ENCODE peak calls at places on chromosomes 6 and 20, in seven cellular contexts. P is mammary epithelial cell, E is GM23338, B is HCT116, N is HepG2, I is astrocyte, Z is GM23248. A is an unnamed sample.

GRCh38 chr6:16333580-16333979 is 95.2 kb downstream of the GMPR start:
- DNase-seq in N (no peak), Z (peak; percentile 79), E (no peak), P (peak; percentile 86), B (no peak), I (peak; percentile 85), A (peak; percentile 88)

GRCh38 chr6:24522821-24523175 is 28.0 kb downstream of the ALDH5A1 start:
- DNase-seq in E (no peak), B (no peak), Z (no peak), N (no peak), I (no peak), P (no peak), A (no peak)

GRCh38 chr6:161644521-161644920 is 370.7 kb upstream of the AGPAT4 start:
- DNase-seq in E (no peak), Z (peak; percentile 48), P (no peak), N (no peak), I (peak; percentile 18), B (no peak), A (peak; percentile 49)

GRCh38 chr6:15534970-15535369 is 127.9 kb downstream of the DTNBP1 start:
- DNase-seq in B (no peak), E (no peak), Z (no peak), P (no peak), N (no peak), I (no peak), A (no peak)

GRCh38 chr6:118187568-118188164 is 280.6 kb downstream of the SLC35F1 start:
- DNase-seq in B (no peak), Z (peak; percentile 82), I (peak; percentile 86), P (no peak), N (no peak), E (no peak), A (peak; percentile 93)

GRCh38 chr6:71468841-71469750 is 180.5 kb downstream of the OGFRL1 start:
- DNase-seq in P (peak; percentile 78), I (peak; percentile 98), E (no peak), N (no peak), B (no peak), Z (peak; percentile 92), A (peak; percentile 98)

GRCh38 chr20:56629464-56630085 is 469 bp downstream of the TFAP2C start:
- DNase-seq in B (no peak), I (no peak), N (no peak), Z (peak; percentile 64), P (no peak), E (peak; percentile 22), A (no peak)

GRCh38 chr6:138814179-138814834 is 18.4 kb downstream of the ECT2L start:
- DNase-seq in B (no peak), P (peak; percentile 24), E (no peak), I (no peak), N (peak; percentile 93), Z (no peak), A (no peak)

GRCh38 chr6:89161326-89162046 is 15.6 kb downstream of the PM20D2 start:
- DNase-seq in B (no peak), I (peak; percentile 54), N (no peak), E (peak; percentile 65), P (no peak), Z (peak; percentile 3), A (peak; percentile 87)

GRCh38 chr20:21703740-21704407 is 1.6 kb upstream of the PAX1 start:
- DNase-seq in B (no peak), E (peak; percentile 32), N (no peak), I (no peak), P (no peak), Z (no peak), A (no peak)

GRCh38 chr20:35561671-35562070 is 19.8 kb downstream of the ERGIC3 start:
- DNase-seq in I (no peak), N (no peak), E (peak; percentile 64), B (no peak), P (no peak), Z (no peak), A (no peak)

GRCh38 chr6:149082320-149082719 is 235.2 kb upstream of the TAB2 start:
- DNase-seq in E (peak; percentile 86), B (peak; percentile 57), I (peak; percentile 56), N (peak; percentile 62), Z (peak; percentile 81), P (peak; percentile 52), A (peak; percentile 71)

GRCh38 chr6:68235192-68235812 is 399.8 kb upstream of the ADGRB3 start:
- DNase-seq in B (no peak), N (no peak), Z (no peak), I (peak; percentile 51), E (no peak), P (no peak), A (peak; percentile 58)

GRCh38 chr6:3644613-3645012 is 106.9 kb downstream of the PXDC1 start:
- DNase-seq in P (no peak), Z (peak; percentile 8), E (no peak), I (no peak), N (no peak), B (no peak), A (no peak)

GRCh38 chr20:53581444-53582311 is 12.0 kb downstream of the ZNF217 start:
- DNase-seq in I (no peak), B (no peak), E (no peak), P (no peak), N (no peak), Z (no peak), A (no peak)

GRCh38 chr20:8339313-8339712 is 207.2 kb downstream of the PLCB1 start:
- DNase-seq in Z (no peak), I (no peak), E (no peak), P (no peak), B (no peak), N (no peak), A (no peak)

GRCh38 chr6:73969982-73970960 is 274.3 kb downstream of the CD109 start:
- DNase-seq in Z (peak; percentile 78), N (peak; percentile 52), P (peak; percentile 54), I (peak; percentile 45), B (peak; percentile 74), E (peak; percentile 80), A (peak; percentile 71)

GRCh38 chr20:13910492-13910891 is 79.9 kb downstream of the SEL1L2 start:
- DNase-seq in N (no peak), I (no peak), Z (no peak), E (no peak), B (no peak), P (no peak), A (peak; percentile 0)

GRCh38 chr6:43578748-43579147 is 2.8 kb downstream of the POLH start:
- DNase-seq in P (no peak), I (peak; percentile 17), N (no peak), E (no peak), Z (peak; percentile 63), B (no peak), A (peak; percentile 19)
- H3K79me2 ChIP-seq in P (peaks cover 79% of the 10 kb centered on the region), I (peaks cover 76% of the 10 kb centered on the region), N (peaks cover 56% of the 10 kb centered on the region), E (peaks cover 63% of the 10 kb centered on the region), Z (peaks cover 80% of the 10 kb centered on the region), B (peaks cover 66% of the 10 kb centered on the region), A (peaks cover 62% of the 10 kb centered on the region)

DNA sequence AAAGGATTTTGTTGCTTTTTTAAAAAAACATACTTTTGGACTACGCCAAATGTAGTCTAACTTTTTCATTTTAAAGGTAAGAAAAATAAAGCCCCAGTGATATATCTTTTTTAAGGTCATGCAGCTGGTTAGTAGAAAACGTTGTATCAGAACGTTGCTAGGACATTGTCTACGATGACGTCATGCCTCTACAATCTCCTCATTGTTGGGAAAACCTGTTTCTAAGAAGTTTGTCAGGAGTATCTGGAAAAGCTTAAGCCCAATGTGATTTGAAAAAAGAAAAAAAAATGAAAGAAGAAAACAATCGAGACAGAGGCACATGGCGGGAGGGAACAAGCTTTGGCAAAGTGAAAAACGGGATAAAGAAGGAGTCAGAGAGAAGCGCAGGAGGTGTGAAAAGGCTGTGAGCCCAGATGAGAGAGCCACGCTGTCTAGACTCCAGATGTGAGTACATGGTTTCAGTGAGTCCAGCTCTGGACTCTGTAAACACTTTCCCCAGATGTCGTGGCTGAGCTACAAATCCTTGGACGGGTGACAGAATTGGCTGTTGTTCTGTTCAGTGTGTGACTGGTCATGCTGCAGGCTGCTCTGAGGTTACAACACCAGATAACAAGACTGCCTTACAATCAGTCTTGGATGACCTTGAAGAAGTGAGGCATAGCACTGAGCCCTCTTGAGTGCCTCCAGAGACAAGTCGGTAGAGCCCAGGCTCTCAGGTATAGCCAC is 656.7 kb upstream of the ID4 start:
- DNase-seq in B (no peak), E (no peak), I (no peak), P (no peak), Z (peak; percentile 90), N (no peak), A (peak; percentile 38)
- TF ChIP-seq EZH2 in B (no peak), E (no peak), I (no peak), P (no peak), Z (no peak), N (no peak), A (no peak)

DNA sequence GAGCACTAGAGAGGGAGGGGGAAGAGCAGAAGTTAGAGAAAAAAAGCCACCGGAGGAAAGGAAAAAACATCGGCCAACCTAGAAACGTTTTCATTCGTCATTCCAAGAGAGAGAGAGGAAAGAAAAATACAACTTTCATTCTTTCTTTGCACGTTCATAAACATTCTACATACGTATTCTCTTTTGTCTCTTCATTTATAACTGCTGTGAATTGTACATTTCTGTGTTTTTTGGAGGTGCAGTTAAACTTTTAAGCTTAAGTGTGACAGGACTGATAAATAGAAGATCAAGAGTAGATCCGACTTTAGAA is 2.0 kb downstream of the ID4 start:
- DNase-seq in B (no peak), I (peak; percentile 20), E (no peak), N (no peak), Z (no peak), P (no peak), A (peak; percentile 3)
- H3K4me3 ChIP-seq in B (peak overlapping the region; percentile 77), I (peak overlapping the region; percentile 86), E (peak overlapping the region; percentile 59), N (peak overlapping the region; percentile 88), Z (peak overlapping the region; percentile 92), P (peak overlapping the region; percentile 39), A (peak overlapping the region; percentile 36)

DNA sequence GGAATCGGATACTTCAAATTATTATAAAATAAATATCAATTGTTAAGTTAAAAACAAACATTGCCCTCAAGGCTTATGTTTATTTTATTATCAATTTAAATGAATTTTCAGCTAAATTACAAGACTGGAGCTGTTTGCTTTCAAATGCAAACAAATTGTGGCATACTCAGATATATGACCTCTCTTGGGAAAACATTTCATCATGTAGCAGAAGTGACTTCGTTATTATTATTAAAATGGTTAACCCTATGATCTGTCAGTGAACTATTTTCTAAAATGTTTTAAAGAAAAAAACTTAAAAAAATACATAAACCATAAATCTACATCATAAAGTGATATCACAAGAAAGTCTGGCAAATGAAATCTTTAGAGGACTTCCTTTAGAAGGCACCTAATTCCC is 72.5 kb downstream of the MAN1A1 start:
- DNase-seq in I (no peak), E (no peak), P (no peak), B (no peak), N (no peak), Z (no peak), A (no peak)
- H3K79me2 ChIP-seq in I (no peaks in the 10 kb centered on the region), E (no peaks in the 10 kb centered on the region), P (no peaks in the 10 kb centered on the region), B (no peaks in the 10 kb centered on the region), N (peaks cover 67% of the 10 kb centered on the region), Z (no peaks in the 10 kb centered on the region), A (no peaks in the 10 kb centered on the region)